ENCODE peak calls at places on chromosomes 3 and 15, in ten cellular contexts. One of them, this sample, is unnamed.

GRCh38 chr15:50358805-50359204 is 3.8 kb upstream of the GABPB1 start:
- DNase-seq in fibroblast of the aortic adventitia: peak
- DNase-seq in MCF 10A: peak
- DNase-seq in BJ: no peak
- DNase-seq in astrocyte of the spinal cord: peak
- DNase-seq in mesothelial cell of epicardium: no peak
- DNase-seq in spleen: no peak
- DNase-seq in prostate gland: no peak
- DNase-seq in GM06990: no peak
- DNase-seq in activated B cell treated with CpG ODN at 0.5 μM for 24 hours: no peak
- DNase-seq in this sample: no peak

GRCh38 chr15:91890614-91891013 is 37.1 kb downstream of the SLCO3A1 start:
- DNase-seq in fibroblast of the aortic adventitia: peak
- DNase-seq in MCF 10A: peak
- DNase-seq in BJ: no peak
- DNase-seq in astrocyte of the spinal cord: peak
- DNase-seq in mesothelial cell of epicardium: no peak
- DNase-seq in spleen: no peak
- DNase-seq in prostate gland: no peak
- DNase-seq in GM06990: no peak
- DNase-seq in activated B cell treated with CpG ODN at 0.5 μM for 24 hours: no peak
- DNase-seq in this sample: no peak

GRCh38 chr15:70023769-70024491 is 73.8 kb downstream of the TLE3 start:
- DNase-seq in fibroblast of the aortic adventitia: peak
- DNase-seq in MCF 10A: peak
- DNase-seq in BJ: peak
- DNase-seq in astrocyte of the spinal cord: peak
- DNase-seq in mesothelial cell of epicardium: no peak
- DNase-seq in spleen: peak
- DNase-seq in prostate gland: peak
- DNase-seq in GM06990: no peak
- DNase-seq in activated B cell treated with CpG ODN at 0.5 μM for 24 hours: no peak
- DNase-seq in this sample: no peak

GRCh38 chr15:62107561-62108110 is 40.9 kb downstream of the C2CD4A start:
- DNase-seq in fibroblast of the aortic adventitia: peak
- DNase-seq in MCF 10A: no peak
- DNase-seq in BJ: no peak
- DNase-seq in astrocyte of the spinal cord: no peak
- DNase-seq in mesothelial cell of epicardium: no peak
- DNase-seq in spleen: no peak
- DNase-seq in prostate gland: no peak
- DNase-seq in GM06990: no peak
- DNase-seq in activated B cell treated with CpG ODN at 0.5 μM for 24 hours: no peak
- DNase-seq in this sample: no peak

GRCh38 chr15:66673410-66674322 is 28.4 kb upstream of the SMAD6 start:
- DNase-seq in fibroblast of the aortic adventitia: no peak
- DNase-seq in MCF 10A: peak
- DNase-seq in BJ: no peak
- DNase-seq in astrocyte of the spinal cord: no peak
- DNase-seq in mesothelial cell of epicardium: peak
- DNase-seq in spleen: peak
- DNase-seq in prostate gland: no peak
- DNase-seq in GM06990: peak
- DNase-seq in activated B cell treated with CpG ODN at 0.5 μM for 24 hours: no peak
- DNase-seq in this sample: peak

GRCh38 chr3:40407611-40408010 is 20.6 kb downstream of the ENTPD3 start:
- DNase-seq in fibroblast of the aortic adventitia: no peak
- DNase-seq in MCF 10A: no peak
- DNase-seq in BJ: no peak
- DNase-seq in astrocyte of the spinal cord: no peak
- DNase-seq in mesothelial cell of epicardium: no peak
- DNase-seq in spleen: no peak
- DNase-seq in prostate gland: no peak
- DNase-seq in GM06990: no peak
- DNase-seq in activated B cell treated with CpG ODN at 0.5 μM for 24 hours: no peak
- DNase-seq in this sample: no peak

GRCh38 chr3:190848891-190849290 is 13.6 kb downstream of the GMNC start:
- DNase-seq in fibroblast of the aortic adventitia: peak
- DNase-seq in MCF 10A: no peak
- DNase-seq in BJ: no peak
- DNase-seq in astrocyte of the spinal cord: no peak
- DNase-seq in mesothelial cell of epicardium: no peak
- DNase-seq in spleen: no peak
- DNase-seq in prostate gland: no peak
- DNase-seq in GM06990: no peak
- DNase-seq in activated B cell treated with CpG ODN at 0.5 μM for 24 hours: no peak
- DNase-seq in this sample: no peak

GRCh38 chr3:69212411-69213160 is 90.2 kb upstream of the LMOD3 start:
- DNase-seq in fibroblast of the aortic adventitia: peak
- DNase-seq in MCF 10A: peak
- DNase-seq in BJ: no peak
- DNase-seq in astrocyte of the spinal cord: peak
- DNase-seq in mesothelial cell of epicardium: no peak
- DNase-seq in spleen: no peak
- DNase-seq in prostate gland: no peak
- DNase-seq in GM06990: peak
- DNase-seq in activated B cell treated with CpG ODN at 0.5 μM for 24 hours: no peak
- DNase-seq in this sample: no peak

GRCh38 chr3:184786271-184787010 is 25.5 kb upstream of the VPS8 start:
- DNase-seq in fibroblast of the aortic adventitia: peak
- DNase-seq in MCF 10A: no peak
- DNase-seq in BJ: peak
- DNase-seq in astrocyte of the spinal cord: peak
- DNase-seq in mesothelial cell of epicardium: no peak
- DNase-seq in spleen: no peak
- DNase-seq in prostate gland: no peak
- DNase-seq in GM06990: no peak
- DNase-seq in activated B cell treated with CpG ODN at 0.5 μM for 24 hours: no peak
- DNase-seq in this sample: no peak

GRCh38 chr3:186259612-186260383 is 102.2 kb downstream of the DGKG start:
- DNase-seq in fibroblast of the aortic adventitia: peak
- DNase-seq in MCF 10A: peak
- DNase-seq in BJ: no peak
- DNase-seq in astrocyte of the spinal cord: peak
- DNase-seq in mesothelial cell of epicardium: peak
- DNase-seq in spleen: peak
- DNase-seq in prostate gland: peak
- DNase-seq in GM06990: peak
- DNase-seq in activated B cell treated with CpG ODN at 0.5 μM for 24 hours: peak
- DNase-seq in this sample: peak

GRCh38 chr3:186258968-186259367 is 103.1 kb downstream of the DGKG start:
- DNase-seq in fibroblast of the aortic adventitia: no peak
- DNase-seq in MCF 10A: no peak
- DNase-seq in BJ: no peak
- DNase-seq in astrocyte of the spinal cord: no peak
- DNase-seq in mesothelial cell of epicardium: no peak
- DNase-seq in spleen: no peak
- DNase-seq in prostate gland: no peak
- DNase-seq in GM06990: no peak
- DNase-seq in activated B cell treated with CpG ODN at 0.5 μM for 24 hours: no peak
- DNase-seq in this sample: no peak

GRCh38 chr3:186264608-186265400 is 97.2 kb downstream of the DGKG start:
- DNase-seq in fibroblast of the aortic adventitia: no peak
- DNase-seq in MCF 10A: no peak
- DNase-seq in BJ: no peak
- DNase-seq in astrocyte of the spinal cord: no peak
- DNase-seq in mesothelial cell of epicardium: no peak
- DNase-seq in spleen: no peak
- DNase-seq in prostate gland: no peak
- DNase-seq in GM06990: no peak
- DNase-seq in activated B cell treated with CpG ODN at 0.5 μM for 24 hours: no peak
- DNase-seq in this sample: no peak

GRCh38 chr3:186260726-186261125 is 101.3 kb downstream of the DGKG start:
- DNase-seq in fibroblast of the aortic adventitia: no peak
- DNase-seq in MCF 10A: no peak
- DNase-seq in BJ: no peak
- DNase-seq in astrocyte of the spinal cord: no peak
- DNase-seq in mesothelial cell of epicardium: no peak
- DNase-seq in spleen: no peak
- DNase-seq in prostate gland: no peak
- DNase-seq in GM06990: no peak
- DNase-seq in activated B cell treated with CpG ODN at 0.5 μM for 24 hours: no peak
- DNase-seq in this sample: peak

DNA sequence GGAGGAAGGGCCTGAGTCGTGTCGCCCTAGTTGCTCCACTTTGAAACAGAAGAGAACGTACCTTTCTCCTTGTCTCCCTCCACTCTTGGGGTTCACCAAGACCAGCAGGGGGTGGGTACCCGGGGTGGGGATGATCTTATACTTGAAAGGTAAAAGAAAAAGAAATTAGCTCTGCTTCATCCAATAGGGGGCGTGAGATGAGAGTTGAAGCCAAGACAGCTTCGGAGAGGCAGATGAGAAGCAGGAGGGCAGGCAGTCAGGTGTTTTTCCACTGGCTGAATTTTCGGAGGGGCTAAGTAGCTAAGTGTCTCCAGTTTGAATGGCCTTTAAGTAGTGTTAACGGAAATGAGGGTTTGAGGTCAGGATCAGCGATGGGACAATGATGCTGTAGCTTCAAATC is 100.4 kb downstream of the DGKG start:
- DNase-seq in fibroblast of the aortic adventitia: no peak
- DNase-seq in MCF 10A: peak
- DNase-seq in BJ: no peak
- DNase-seq in astrocyte of the spinal cord: no peak
- DNase-seq in mesothelial cell of epicardium: no peak
- DNase-seq in spleen: no peak
- DNase-seq in prostate gland: no peak
- DNase-seq in GM06990: no peak
- DNase-seq in activated B cell treated with CpG ODN at 0.5 μM for 24 hours: no peak
- DNase-seq in this sample: no peak
- TF ChIP-seq CTCF in fibroblast of the aortic adventitia: peak
- TF ChIP-seq CTCF in MCF 10A: no peak
- TF ChIP-seq CTCF in BJ: peak
- TF ChIP-seq CTCF in astrocyte of the spinal cord: no peak
- TF ChIP-seq CTCF in mesothelial cell of epicardium: no peak
- TF ChIP-seq CTCF in spleen: no peak
- TF ChIP-seq CTCF in prostate gland: no peak
- TF ChIP-seq CTCF in GM06990: peak
- TF ChIP-seq CTCF in activated B cell treated with CpG ODN at 0.5 μM for 24 hours: no peak
- TF ChIP-seq CTCF in this sample: peak

GRCh38 chr3:185824467-185825378 is at the start of gene IGF2BP2:
- DNase-seq in fibroblast of the aortic adventitia: peak
- DNase-seq in MCF 10A: peak
- DNase-seq in BJ: no peak
- DNase-seq in astrocyte of the spinal cord: peak
- DNase-seq in mesothelial cell of epicardium: peak
- DNase-seq in spleen: peak
- DNase-seq in prostate gland: peak
- DNase-seq in GM06990: peak
- DNase-seq in activated B cell treated with CpG ODN at 0.5 μM for 24 hours: peak
- DNase-seq in this sample: peak

GRCh38 chr3:185822957-185823279 is 1.9 kb downstream of the IGF2BP2 start:
- DNase-seq in fibroblast of the aortic adventitia: no peak
- DNase-seq in MCF 10A: no peak
- DNase-seq in BJ: no peak
- DNase-seq in astrocyte of the spinal cord: no peak
- DNase-seq in mesothelial cell of epicardium: no peak
- DNase-seq in spleen: no peak
- DNase-seq in prostate gland: no peak
- DNase-seq in GM06990: no peak
- DNase-seq in activated B cell treated with CpG ODN at 0.5 μM for 24 hours: no peak
- DNase-seq in this sample: no peak

GRCh38 chr3:185822221-185822956 is 2.5 kb downstream of the IGF2BP2 start:
- DNase-seq in fibroblast of the aortic adventitia: peak
- DNase-seq in MCF 10A: peak
- DNase-seq in BJ: no peak
- DNase-seq in astrocyte of the spinal cord: peak
- DNase-seq in mesothelial cell of epicardium: no peak
- DNase-seq in spleen: no peak
- DNase-seq in prostate gland: no peak
- DNase-seq in GM06990: no peak
- DNase-seq in activated B cell treated with CpG ODN at 0.5 μM for 24 hours: no peak
- DNase-seq in this sample: no peak

GRCh38 chr3:185824051-185824466 is 783 bp downstream of the IGF2BP2 start:
- DNase-seq in fibroblast of the aortic adventitia: no peak
- DNase-seq in MCF 10A: peak
- DNase-seq in BJ: no peak
- DNase-seq in astrocyte of the spinal cord: no peak
- DNase-seq in mesothelial cell of epicardium: no peak
- DNase-seq in spleen: peak
- DNase-seq in prostate gland: no peak
- DNase-seq in GM06990: no peak
- DNase-seq in activated B cell treated with CpG ODN at 0.5 μM for 24 hours: peak
- DNase-seq in this sample: peak

GRCh38 chr3:185823280-185824044 is 1.4 kb downstream of the IGF2BP2 start:
- DNase-seq in fibroblast of the aortic adventitia: no peak
- DNase-seq in MCF 10A: peak
- DNase-seq in BJ: no peak
- DNase-seq in astrocyte of the spinal cord: no peak
- DNase-seq in mesothelial cell of epicardium: peak
- DNase-seq in spleen: peak
- DNase-seq in prostate gland: peak
- DNase-seq in GM06990: no peak
- DNase-seq in activated B cell treated with CpG ODN at 0.5 μM for 24 hours: peak
- DNase-seq in this sample: peak
- TF ChIP-seq CTCF in fibroblast of the aortic adventitia: peak
- TF ChIP-seq CTCF in MCF 10A: no peak
- TF ChIP-seq CTCF in BJ: peak
- TF ChIP-seq CTCF in astrocyte of the spinal cord: no peak
- TF ChIP-seq CTCF in mesothelial cell of epicardium: no peak
- TF ChIP-seq CTCF in spleen: no peak
- TF ChIP-seq CTCF in prostate gland: no peak
- TF ChIP-seq CTCF in GM06990: no peak
- TF ChIP-seq CTCF in activated B cell treated with CpG ODN at 0.5 μM for 24 hours: no peak
- TF ChIP-seq CTCF in this sample: no peak

DNA sequence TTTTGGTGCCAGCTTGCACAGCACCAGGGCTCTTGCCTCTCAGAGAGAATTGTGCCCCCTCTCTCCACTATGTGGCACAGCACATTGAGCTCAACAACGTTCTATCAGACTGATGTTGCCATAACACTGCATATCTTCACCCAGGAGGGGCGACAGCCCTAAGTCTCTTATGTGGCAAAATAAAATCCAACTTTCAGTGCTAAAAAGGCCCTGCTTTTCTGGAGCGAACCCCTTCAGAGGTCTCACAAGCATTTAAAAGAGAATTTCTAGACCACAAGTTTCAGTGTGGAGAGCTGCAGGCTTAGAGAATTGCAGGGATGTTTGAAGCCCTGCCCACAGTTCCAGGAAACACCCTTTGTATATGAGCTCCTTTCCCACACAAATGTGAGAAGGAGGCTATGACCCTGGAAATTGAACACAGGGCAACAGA is 85.5 kb downstream of the LIPC start:
- DNase-seq in fibroblast of the aortic adventitia: no peak
- DNase-seq in MCF 10A: no peak
- DNase-seq in BJ: no peak
- DNase-seq in astrocyte of the spinal cord: no peak
- DNase-seq in mesothelial cell of epicardium: no peak
- DNase-seq in spleen: no peak
- DNase-seq in prostate gland: no peak
- DNase-seq in GM06990: no peak
- DNase-seq in activated B cell treated with CpG ODN at 0.5 μM for 24 hours: no peak
- DNase-seq in this sample: no peak
- TF ChIP-seq CTCF in fibroblast of the aortic adventitia: no peak
- TF ChIP-seq CTCF in MCF 10A: no peak
- TF ChIP-seq CTCF in BJ: no peak
- TF ChIP-seq CTCF in astrocyte of the spinal cord: no peak
- TF ChIP-seq CTCF in mesothelial cell of epicardium: no peak
- TF ChIP-seq CTCF in spleen: no peak
- TF ChIP-seq CTCF in prostate gland: no peak
- TF ChIP-seq CTCF in GM06990: peak
- TF ChIP-seq CTCF in activated B cell treated with CpG ODN at 0.5 μM for 24 hours: no peak
- TF ChIP-seq CTCF in this sample: no peak

GRCh38 chr15:33074942-33075341 is 119.6 kb downstream of the FMN1 start:
- DNase-seq in fibroblast of the aortic adventitia: no peak
- DNase-seq in MCF 10A: peak
- DNase-seq in BJ: no peak
- DNase-seq in astrocyte of the spinal cord: no peak
- DNase-seq in mesothelial cell of epicardium: no peak
- DNase-seq in spleen: no peak
- DNase-seq in prostate gland: no peak
- DNase-seq in GM06990: no peak
- DNase-seq in activated B cell treated with CpG ODN at 0.5 μM for 24 hours: no peak
- DNase-seq in this sample: no peak
- TF ChIP-seq CTCF in fibroblast of the aortic adventitia: no peak
- TF ChIP-seq CTCF in MCF 10A: no peak
- TF ChIP-seq CTCF in BJ: no peak
- TF ChIP-seq CTCF in astrocyte of the spinal cord: no peak
- TF ChIP-seq CTCF in mesothelial cell of epicardium: no peak
- TF ChIP-seq CTCF in spleen: no peak
- TF ChIP-seq CTCF in prostate gland: peak
- TF ChIP-seq CTCF in GM06990: no peak
- TF ChIP-seq CTCF in activated B cell treated with CpG ODN at 0.5 μM for 24 hours: no peak
- TF ChIP-seq CTCF in this sample: no peak

This sample was measured in nephron progenitor cell.